ENCODE peak calls at places on chromosomes 6 and 20, in four cellular contexts. N, R, A and Q are unnamed samples. For H3K27me3, the result is how much of the 10 kb centered on the place peaks cover.

GRCh38 chr6:4549556-4550226 is 226.5 kb upstream of the CDYL start:
- DNase-seq in N (no peak), A (no peak), R (no peak), Q (no peak)

GRCh38 chr6:34391023-34391485 is 1.4 kb downstream of the NUDT3 start:
- DNase-seq in N (no peak), R (peak), A (peak), Q (peak)

GRCh38 chr20:32465092-32465900 is 107.2 kb downstream of the ASXL1 start:
- DNase-seq in A (peak), R (no peak), N (no peak), Q (no peak)

GRCh38 chr6:115071962-115072361 is 729.1 kb upstream of the HS3ST5 start:
- DNase-seq in N (no peak), R (no peak), A (no peak), Q (no peak)

GRCh38 chr6:7803219-7803618 is 77.3 kb downstream of the BMP6 start:
- DNase-seq in N (no peak), R (no peak), A (no peak), Q (no peak)

GRCh38 chr20:17281478-17281877 is 54.6 kb downstream of the PCSK2 start:
- DNase-seq in R (no peak), N (no peak), A (peak), Q (peak)

GRCh38 chr20:44727039-44727438 is 11.9 kb downstream of the CCN5 start:
- DNase-seq in N (no peak), A (no peak), R (no peak), Q (no peak)

GRCh38 chr6:105346052-105346451 is 56.8 kb downstream of the PREP start:
- DNase-seq in A (peak), R (no peak), N (no peak), Q (peak)

GRCh38 chr20:13865156-13865555 is 80.3 kb downstream of the NDUFAF5 start:
- DNase-seq in A (no peak), N (no peak), R (no peak), Q (no peak)

GRCh38 chr6:164023535-164023934 is 609.0 kb downstream of the QKI start:
- DNase-seq in A (no peak), R (no peak), N (no peak), Q (no peak)

GRCh38 chr6:56524891-56525703 is 117.6 kb downstream of the DST start:
- DNase-seq in N (no peak), R (no peak), A (peak), Q (no peak)

GRCh38 chr6:125507987-125508655 is 206.4 kb upstream of the HDDC2 start:
- DNase-seq in N (no peak), R (no peak), A (peak), Q (peak)

GRCh38 chr6:80742481-80742880 is 636.0 kb downstream of the BCKDHB start:
- DNase-seq in A (peak), R (no peak), N (no peak), Q (peak)

GRCh38 chr20:56245761-56246160 is 2.8 kb upstream of the MC3R start:
- DNase-seq in N (no peak), R (no peak), A (no peak), Q (peak)

GRCh38 chr6:41560440-41561192 is 14.4 kb downstream of the FOXP4 start:
- DNase-seq in N (no peak), R (no peak), A (no peak), Q (no peak)

GRCh38 chr6:117482240-117483003 is at the start of gene DCBLD1:
- DNase-seq in A (peak), N (peak), R (peak), Q (peak)

GRCh38 chr20:17889226-17889625 is 79.4 kb downstream of the SNX5 start:
- DNase-seq in A (no peak), N (no peak), R (no peak), Q (no peak)

GRCh38 chr6:148203281-148203925 is 139.2 kb upstream of the SASH1 start:
- DNase-seq in A (no peak), R (no peak), N (no peak), Q (no peak)

GRCh38 chr6:10763006-10763405 is 15.4 kb downstream of the TMEM14B start:
- DNase-seq in R (no peak), N (no peak), A (no peak), Q (no peak)

GRCh38 chr20:905999-906520 is 10.1 kb downstream of the ANGPT4 start:
- DNase-seq in R (peak), N (no peak), A (no peak), Q (no peak)

GRCh38 chr6:100350139-100350538 is 114.6 kb downstream of the SIM1 start:
- DNase-seq in R (no peak), N (no peak), A (no peak), Q (no peak)

GRCh38 chr20:43940518-43941225 is 26.0 kb downstream of the TOX2 start:
- DNase-seq in A (no peak), R (no peak), N (no peak), Q (no peak)

GRCh38 chr20:37940161-37940560 is 37.2 kb downstream of the VSTM2L start:
- DNase-seq in A (no peak), R (peak), N (no peak), Q (no peak)

GRCh38 chr20:56865055-56865454 is 235.9 kb downstream of the TFAP2C start:
- DNase-seq in R (no peak), N (no peak), A (no peak), Q (no peak)

GRCh38 chr6:89921691-89922090 is 27.4 kb downstream of the GJA10 start:
- DNase-seq in A (no peak), N (no peak), R (no peak), Q (no peak)

GRCh38 chr20:48621256-48622078 is 206.3 kb downstream of the PREX1 start:
- DNase-seq in R (no peak), A (peak), N (no peak), Q (no peak)

GRCh38 chr20:58550661-58551060 is 35.5 kb upstream of the APCDD1L start:
- DNase-seq in R (no peak), A (peak), N (no peak), Q (peak)

GRCh38 chr20:35342154-35342769 is 50.0 kb upstream of the FAM83C start:
- DNase-seq in N (no peak), R (no peak), A (no peak), Q (no peak)

GRCh38 chr6:4970739-4971395 is 33.0 kb downstream of the RPP40 start:
- DNase-seq in R (no peak), N (no peak), A (no peak), Q (no peak)

GRCh38 chr6:33696538-33697518 is 14.7 kb downstream of the UQCC2 start:
- DNase-seq in N (no peak), A (no peak), R (no peak), Q (peak)

GRCh38 chr6:138979365-138979764 is 8.7 kb downstream of the REPS1 start:
- DNase-seq in N (no peak), R (no peak), A (no peak), Q (no peak)

GRCh38 chr20:18679020-18679419 is 91.2 kb downstream of the DTD1 start:
- DNase-seq in A (no peak), R (no peak), N (no peak), Q (no peak)

GRCh38 chr6:8574311-8574710 is 139.0 kb upstream of the SLC35B3 start:
- DNase-seq in A (no peak), R (no peak), N (no peak), Q (no peak)

GRCh38 chr20:62469352-62469751 is 6.4 kb downstream of the GATA5 start:
- DNase-seq in N (no peak), A (no peak), R (no peak), Q (no peak)

GRCh38 chr20:62470459-62470858 is 5.3 kb downstream of the GATA5 start:
- DNase-seq in R (no peak), A (no peak), N (no peak), Q (no peak)

GRCh38 chr20:62472343-62473199 is 3.2 kb downstream of the GATA5 start:
- DNase-seq in R (no peak), N (no peak), A (no peak), Q (no peak)

GRCh38 chr20:62472020-62472342 is 3.8 kb downstream of the GATA5 start:
- DNase-seq in R (no peak), N (no peak), A (no peak), Q (no peak)

DNA sequence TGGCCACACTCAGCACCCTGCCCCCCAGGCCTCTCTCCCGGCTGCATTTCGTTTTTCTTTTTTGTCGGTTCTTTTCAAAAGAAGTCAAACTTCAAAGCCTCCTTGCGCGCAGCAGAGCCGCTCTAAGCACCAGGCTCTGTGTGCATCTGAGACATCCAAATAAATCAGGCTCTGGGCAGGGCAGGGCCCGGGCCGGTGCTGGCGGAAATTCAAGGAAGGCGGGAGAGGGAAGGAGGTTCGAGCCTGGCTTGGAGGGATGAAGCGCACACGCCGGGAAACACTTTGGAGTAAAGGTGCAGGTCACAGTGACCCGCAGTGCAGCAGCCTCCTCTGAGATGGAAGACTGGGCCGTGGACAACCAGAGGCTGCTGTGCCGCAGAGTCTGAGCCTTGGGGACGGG is 5.8 kb downstream of the GATA5 start:
- DNase-seq in R (no peak), A (no peak), N (no peak), Q (no peak)
- H3K27ac ChIP-seq in R (no peak), A (no peak), N (no peak), Q (no peak)

GRCh38 chr20:21509079-21509596 is 4.7 kb downstream of the NKX2-2 start:
- DNase-seq in N (no peak), A (no peak), R (no peak), Q (no peak)

GRCh38 chr20:21510995-21511394 is 2.9 kb downstream of the NKX2-2 start:
- DNase-seq in R (no peak), A (no peak), N (no peak), Q (no peak)

GRCh38 chr20:21509597-21510331 is 4.1 kb downstream of the NKX2-2 start:
- DNase-seq in R (no peak), N (no peak), A (no peak), Q (no peak)

GRCh38 chr20:21511485-21511849 is 2.4 kb downstream of the NKX2-2 start:
- DNase-seq in R (no peak), A (no peak), N (no peak), Q (no peak)

DNA sequence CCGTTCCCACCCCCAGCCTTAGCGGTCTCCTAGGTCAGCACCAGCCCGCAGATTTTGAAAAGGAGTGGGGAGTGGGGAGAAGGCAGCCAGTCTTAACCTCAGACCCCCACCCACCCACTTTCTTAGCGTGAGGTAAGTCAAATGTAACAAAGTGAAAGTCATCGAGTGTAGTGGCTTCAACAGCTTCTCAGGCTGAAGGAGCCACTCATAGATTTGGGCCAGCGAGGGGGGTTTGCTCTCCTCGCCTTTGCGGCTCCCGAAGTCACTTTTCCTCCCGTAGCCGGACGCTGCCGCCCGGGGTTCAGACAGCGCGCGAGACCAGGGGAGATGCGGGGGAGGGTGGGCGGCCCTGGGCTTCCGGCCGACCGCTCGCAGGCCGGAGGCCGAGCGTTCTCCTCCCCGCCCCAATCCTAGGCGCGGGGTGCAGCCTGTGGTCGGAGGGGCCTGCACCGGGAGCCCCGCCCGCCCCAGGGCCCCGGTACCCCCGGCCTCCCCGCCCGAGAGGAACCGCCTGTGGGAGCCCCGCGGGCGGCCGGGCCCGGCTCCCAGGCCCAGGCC is 3.4 kb downstream of the NKX2-2 start:
- DNase-seq in A (no peak), N (no peak), R (no peak), Q (no peak)
- H3K27me3 ChIP-seq in A (half or more), N (half or more), R (half or more), Q (under half)

GRCh38 chr6:46175976-46176375 is 5.2 kb upstream of the ENPP5 start:
- DNase-seq in N (no peak), A (no peak), R (no peak), Q (no peak)

GRCh38 chr6:46175446-46175845 is 4.7 kb upstream of the ENPP5 start:
- DNase-seq in N (no peak), R (no peak), A (no peak), Q (no peak)

GRCh38 chr6:46172176-46172575 is 1.4 kb upstream of the ENPP5 start:
- DNase-seq in N (no peak), R (no peak), A (no peak), Q (no peak)

GRCh38 chr6:46174904-46175303 is 4.1 kb upstream of the ENPP5 start:
- DNase-seq in A (no peak), N (no peak), R (no peak), Q (no peak)

DNA sequence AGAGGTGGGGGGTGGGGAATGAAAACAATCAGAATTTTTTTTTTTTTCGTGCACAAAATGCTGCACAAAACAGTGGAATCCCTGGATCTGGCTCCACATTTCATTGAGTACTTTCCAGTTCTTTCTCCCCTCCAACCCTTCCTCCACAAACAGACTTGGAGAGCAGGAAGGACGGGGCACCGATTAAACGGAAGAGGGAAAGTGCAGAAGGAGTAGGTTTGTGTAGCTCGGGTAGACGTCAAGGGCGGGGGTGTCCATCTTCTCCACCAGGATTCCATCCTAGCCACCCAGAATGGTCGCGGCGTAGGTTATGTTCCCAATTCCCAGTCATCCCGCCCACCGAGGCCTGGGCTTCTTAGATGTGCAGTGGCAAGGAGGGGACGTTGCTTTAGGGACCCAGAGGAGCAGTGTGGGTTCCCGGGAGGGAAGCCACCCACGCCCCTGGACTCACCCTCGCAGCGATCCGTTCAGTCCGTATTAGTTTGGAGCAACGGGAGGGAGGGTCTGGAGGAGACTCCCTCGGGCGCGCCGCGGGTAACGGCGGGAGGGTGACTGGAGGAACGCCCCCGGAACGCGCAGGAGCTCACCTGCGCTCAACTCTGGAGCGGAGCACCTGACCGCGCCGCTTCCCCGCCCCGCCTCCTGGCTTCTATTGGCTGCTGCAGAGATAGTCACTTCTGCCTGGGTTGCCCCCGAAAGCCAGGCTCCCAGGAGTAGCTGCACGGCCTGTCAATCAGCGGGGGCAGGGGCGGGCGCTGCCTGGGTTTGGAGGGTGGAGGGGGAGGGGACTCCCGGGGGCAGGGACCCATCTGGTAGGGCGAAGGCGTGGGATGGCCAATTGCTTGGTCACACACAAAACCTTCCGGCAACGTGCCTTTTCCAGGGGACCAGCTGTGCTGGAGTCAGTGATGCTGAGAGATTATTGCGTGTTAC is at the start of gene ENPP5:
- DNase-seq in A (peak), N (peak), R (peak), Q (no peak)
- H3K4me3 ChIP-seq in A (peak), N (peak), R (peak), Q (no peak)

GRCh38 chr6:146097586-146097985 is 68.7 kb downstream of the GRM1 start:
- DNase-seq in N (no peak), A (no peak), R (no peak), Q (no peak)
- H3K27ac ChIP-seq in N (no peak), A (no peak), R (no peak), Q (no peak)